ENCODE peak calls at places on chromosomes 3 and 15, in four cellular contexts. One of them, this sample, is unnamed.
A peak's percentile ranks its signal among the peaks of the same experiment; 100 is the strongest.

GRCh38 chr3:172550347-172550943 is 27.2 kb upstream of the TNFSF10 start:
- DNase-seq in GM03348: peak; percentile 87
- DNase-seq in hepatic stellate cell: peak; percentile 40
- DNase-seq in HCEC 1CT: peak; percentile 89
- DNase-seq in this sample: peak; percentile 71

GRCh38 chr15:55816017-55816416 is 73.1 kb upstream of the PRTG start:
- DNase-seq in GM03348: peak; percentile 29
- DNase-seq in hepatic stellate cell: no peak
- DNase-seq in HCEC 1CT: no peak
- DNase-seq in this sample: no peak

GRCh38 chr15:66943456-66944095 is 121.8 kb upstream of the SMAD3 start:
- DNase-seq in GM03348: no peak
- DNase-seq in hepatic stellate cell: no peak
- DNase-seq in HCEC 1CT: no peak
- DNase-seq in this sample: no peak

GRCh38 chr3:187215460-187215859 is 18.2 kb downstream of the RTP1 start:
- DNase-seq in GM03348: no peak
- DNase-seq in hepatic stellate cell: no peak
- DNase-seq in HCEC 1CT: no peak
- DNase-seq in this sample: no peak

GRCh38 chr3:63635186-63635585 is 17.3 kb upstream of the SNTN start:
- DNase-seq in GM03348: no peak
- DNase-seq in hepatic stellate cell: no peak
- DNase-seq in HCEC 1CT: no peak
- DNase-seq in this sample: no peak

GRCh38 chr3:48899298-48899697 is 616 bp upstream of the SLC25A20 start:
- DNase-seq in GM03348: no peak
- DNase-seq in hepatic stellate cell: no peak
- DNase-seq in HCEC 1CT: no peak
- DNase-seq in this sample: no peak

GRCh38 chr3:46864051-46864881 is 1.0 kb upstream of the MYL3 start:
- DNase-seq in GM03348: no peak
- DNase-seq in hepatic stellate cell: no peak
- DNase-seq in HCEC 1CT: no peak
- DNase-seq in this sample: no peak

GRCh38 chr3:166829896-166830295 is 550.2 kb downstream of the ZBBX start:
- DNase-seq in GM03348: no peak
- DNase-seq in hepatic stellate cell: no peak
- DNase-seq in HCEC 1CT: no peak
- DNase-seq in this sample: no peak

GRCh38 chr3:50089603-50089945 is 855 bp downstream of the RBM5 start:
- DNase-seq in GM03348: no peak
- DNase-seq in hepatic stellate cell: no peak
- DNase-seq in HCEC 1CT: peak; percentile 18
- DNase-seq in this sample: peak; percentile 38

GRCh38 chr3:72520690-72521308 is 327.4 kb downstream of the SHQ1 start:
- DNase-seq in GM03348: no peak
- DNase-seq in hepatic stellate cell: no peak
- DNase-seq in HCEC 1CT: peak; percentile 83
- DNase-seq in this sample: no peak

GRCh38 chr3:187368765-187369450 is 723 bp downstream of the RTP4 start:
- DNase-seq in GM03348: peak; percentile 36
- DNase-seq in hepatic stellate cell: peak; percentile 22
- DNase-seq in HCEC 1CT: no peak
- DNase-seq in this sample: no peak

GRCh38 chr3:122890077-122890484 is 95.2 kb downstream of the SLC49A4 start:
- DNase-seq in GM03348: peak; percentile 81
- DNase-seq in hepatic stellate cell: no peak
- DNase-seq in HCEC 1CT: no peak
- DNase-seq in this sample: no peak

GRCh38 chr3:112979244-112979832 is 4.4 kb upstream of the CD200R1 start:
- DNase-seq in GM03348: peak; percentile 34
- DNase-seq in hepatic stellate cell: no peak
- DNase-seq in HCEC 1CT: peak; percentile 22
- DNase-seq in this sample: no peak

GRCh38 chr3:131501949-131502348 is 822 bp downstream of the MRPL3 start:
- DNase-seq in GM03348: peak; percentile 3
- DNase-seq in hepatic stellate cell: no peak
- DNase-seq in HCEC 1CT: no peak
- DNase-seq in this sample: no peak

GRCh38 chr3:177603137-177603603 is 405.9 kb upstream of the TBL1XR1 start:
- DNase-seq in GM03348: no peak
- DNase-seq in hepatic stellate cell: no peak
- DNase-seq in HCEC 1CT: peak; percentile 12
- DNase-seq in this sample: no peak

GRCh38 chr3:45715945-45716344 is 26.7 kb downstream of the SACM1L start:
- DNase-seq in GM03348: no peak
- DNase-seq in hepatic stellate cell: no peak
- DNase-seq in HCEC 1CT: peak; percentile 26
- DNase-seq in this sample: peak; percentile 11

GRCh38 chr3:45923755-45924154 is 19.5 kb upstream of the CXCR6 start:
- DNase-seq in GM03348: peak; percentile 31
- DNase-seq in hepatic stellate cell: peak; percentile 39
- DNase-seq in HCEC 1CT: peak; percentile 22
- DNase-seq in this sample: peak; percentile 44

GRCh38 chr3:55000546-55000945 is 72.7 kb upstream of the LRTM1 start:
- DNase-seq in GM03348: peak; percentile 87
- DNase-seq in hepatic stellate cell: peak; percentile 74
- DNase-seq in HCEC 1CT: peak; percentile 88
- DNase-seq in this sample: peak; percentile 31

GRCh38 chr3:184786271-184787010 is 25.5 kb upstream of the VPS8 start:
- DNase-seq in GM03348: peak; percentile 94
- DNase-seq in hepatic stellate cell: peak; percentile 95
- DNase-seq in HCEC 1CT: peak; percentile 72
- DNase-seq in this sample: peak; percentile 61

GRCh38 chr3:2212211-2212610 is 113.5 kb downstream of the CNTN4 start:
- DNase-seq in GM03348: no peak
- DNase-seq in hepatic stellate cell: no peak
- DNase-seq in HCEC 1CT: no peak
- DNase-seq in this sample: no peak

GRCh38 chr3:111072016-111072891 is 638 bp downstream of the NECTIN3 start:
- DNase-seq in GM03348: peak; percentile 60
- DNase-seq in hepatic stellate cell: peak; percentile 14
- DNase-seq in HCEC 1CT: peak; percentile 46
- DNase-seq in this sample: no peak

GRCh38 chr3:129942296-129942695 is 32.2 kb upstream of the TRH start:
- DNase-seq in GM03348: peak; percentile 89
- DNase-seq in hepatic stellate cell: peak; percentile 84
- DNase-seq in HCEC 1CT: peak; percentile 30
- DNase-seq in this sample: peak; percentile 61

GRCh38 chr3:151856106-151856505 is 17.3 kb upstream of the SUCNR1 start:
- DNase-seq in GM03348: no peak
- DNase-seq in hepatic stellate cell: no peak
- DNase-seq in HCEC 1CT: no peak
- DNase-seq in this sample: no peak

GRCh38 chr3:32401541-32402052 is 9.9 kb downstream of the CMTM7 start:
- DNase-seq in GM03348: peak; percentile 88
- DNase-seq in hepatic stellate cell: peak; percentile 75
- DNase-seq in HCEC 1CT: peak; percentile 68
- DNase-seq in this sample: peak; percentile 61

GRCh38 chr3:175308105-175308504 is 449.0 kb downstream of the NAALADL2 start:
- DNase-seq in GM03348: no peak
- DNase-seq in hepatic stellate cell: no peak
- DNase-seq in HCEC 1CT: no peak
- DNase-seq in this sample: no peak

GRCh38 chr3:84959470-84960380 is 936 bp downstream of the CADM2 start:
- DNase-seq in GM03348: peak; percentile 5
- DNase-seq in hepatic stellate cell: no peak
- DNase-seq in HCEC 1CT: no peak
- DNase-seq in this sample: no peak

GRCh38 chr3:110526732-110527727 is 544.6 kb upstream of the NECTIN3 start:
- DNase-seq in GM03348: peak; percentile 68
- DNase-seq in hepatic stellate cell: peak; percentile 27
- DNase-seq in HCEC 1CT: peak; percentile 92
- DNase-seq in this sample: peak; percentile 18

This sample was measured in H54.